ENCODE peak calls at places on chromosomes 12 and 14, in six cellular contexts. One of them, this sample, is unnamed.

GRCh38 chr12:666766-667308 is 3.6 kb upstream of the NINJ2 start:
- DNase-seq in iris pigment epithelial cell: peak; percentile 24
- DNase-seq in GM23338: no peak
- DNase-seq in head of caudate nucleus: no peak
- DNase-seq in testis: no peak
- DNase-seq in hypothalamus: no peak
- DNase-seq in this sample: no peak

GRCh38 chr12:131065801-131066200 is 112.1 kb downstream of the ADGRD1 start:
- DNase-seq in iris pigment epithelial cell: no peak
- DNase-seq in GM23338: no peak
- DNase-seq in head of caudate nucleus: no peak
- DNase-seq in testis: no peak
- DNase-seq in hypothalamus: no peak
- DNase-seq in this sample: no peak

GRCh38 chr14:21317433-21317832 is 37.5 kb downstream of the RPGRIP1 start:
- DNase-seq in iris pigment epithelial cell: no peak
- DNase-seq in GM23338: no peak
- DNase-seq in head of caudate nucleus: no peak
- DNase-seq in testis: no peak
- DNase-seq in hypothalamus: no peak
- DNase-seq in this sample: no peak

GRCh38 chr12:69154585-69155363 is 84.6 kb upstream of the CPSF6 start:
- DNase-seq in iris pigment epithelial cell: peak; percentile 50
- DNase-seq in GM23338: peak; percentile 91
- DNase-seq in head of caudate nucleus: peak; percentile 35
- DNase-seq in testis: peak; percentile 85
- DNase-seq in hypothalamus: peak; percentile 8
- DNase-seq in this sample: peak; percentile 68

GRCh38 chr12:77724367-77724957 is 106.2 kb upstream of the NAV3 start:
- DNase-seq in iris pigment epithelial cell: peak; percentile 68
- DNase-seq in GM23338: peak; percentile 66
- DNase-seq in head of caudate nucleus: no peak
- DNase-seq in testis: no peak
- DNase-seq in hypothalamus: no peak
- DNase-seq in this sample: no peak

GRCh38 chr12:3884671-3885070 is 11.5 kb upstream of the PARP11 start:
- DNase-seq in iris pigment epithelial cell: no peak
- DNase-seq in GM23338: no peak
- DNase-seq in head of caudate nucleus: no peak
- DNase-seq in testis: no peak
- DNase-seq in hypothalamus: no peak
- DNase-seq in this sample: no peak

GRCh38 chr12:89708793-89709156 is at the start of gene ATP2B1:
- DNase-seq in iris pigment epithelial cell: peak; percentile 89
- DNase-seq in GM23338: peak; percentile 81
- DNase-seq in head of caudate nucleus: peak; percentile 78
- DNase-seq in testis: peak; percentile 86
- DNase-seq in hypothalamus: peak; percentile 84
- DNase-seq in this sample: peak; percentile 87

GRCh38 chr12:63445266-63445665 is 223.0 kb downstream of the DPY19L2 start:
- DNase-seq in iris pigment epithelial cell: no peak
- DNase-seq in GM23338: no peak
- DNase-seq in head of caudate nucleus: no peak
- DNase-seq in testis: no peak
- DNase-seq in hypothalamus: no peak
- DNase-seq in this sample: no peak

GRCh38 chr12:121611306-121611705 is 15.0 kb upstream of the ORAI1 start:
- DNase-seq in iris pigment epithelial cell: no peak
- DNase-seq in GM23338: peak; percentile 60
- DNase-seq in head of caudate nucleus: no peak
- DNase-seq in testis: no peak
- DNase-seq in hypothalamus: no peak
- DNase-seq in this sample: no peak

GRCh38 chr12:18578191-18578590 is 159.6 kb downstream of the PLCZ1 start:
- DNase-seq in iris pigment epithelial cell: peak; percentile 28
- DNase-seq in GM23338: no peak
- DNase-seq in head of caudate nucleus: no peak
- DNase-seq in testis: no peak
- DNase-seq in hypothalamus: no peak
- DNase-seq in this sample: no peak

GRCh38 chr12:95085612-95086011 is 12.2 kb upstream of the NR2C1 start:
- DNase-seq in iris pigment epithelial cell: no peak
- DNase-seq in GM23338: no peak
- DNase-seq in head of caudate nucleus: no peak
- DNase-seq in testis: no peak
- DNase-seq in hypothalamus: no peak
- DNase-seq in this sample: no peak

GRCh38 chr14:95993768-95994592 is 45.2 kb upstream of the C14orf132 start:
- DNase-seq in iris pigment epithelial cell: peak; percentile 43
- DNase-seq in GM23338: peak; percentile 92
- DNase-seq in head of caudate nucleus: peak; percentile 20
- DNase-seq in testis: peak; percentile 40
- DNase-seq in hypothalamus: no peak
- DNase-seq in this sample: peak; percentile 70

GRCh38 chr12:12537421-12537820 is 25.2 kb downstream of the DUSP16 start:
- DNase-seq in iris pigment epithelial cell: peak; percentile 54
- DNase-seq in GM23338: no peak
- DNase-seq in head of caudate nucleus: no peak
- DNase-seq in testis: no peak
- DNase-seq in hypothalamus: no peak
- DNase-seq in this sample: no peak

GRCh38 chr12:61894168-61894567 is 366.0 kb upstream of the USP15 start:
- DNase-seq in iris pigment epithelial cell: no peak
- DNase-seq in GM23338: no peak
- DNase-seq in head of caudate nucleus: no peak
- DNase-seq in testis: no peak
- DNase-seq in hypothalamus: no peak
- DNase-seq in this sample: no peak

GRCh38 chr14:75981426-75981825 is 369 bp downstream of the TGFB3 start:
- DNase-seq in iris pigment epithelial cell: peak; percentile 41
- DNase-seq in GM23338: peak; percentile 61
- DNase-seq in head of caudate nucleus: peak; percentile 15
- DNase-seq in testis: peak; percentile 28
- DNase-seq in hypothalamus: no peak
- DNase-seq in this sample: no peak

GRCh38 chr12:108568653-108569154 is 6.3 kb downstream of the ISCU start:
- DNase-seq in iris pigment epithelial cell: no peak
- DNase-seq in GM23338: no peak
- DNase-seq in head of caudate nucleus: no peak
- DNase-seq in testis: no peak
- DNase-seq in hypothalamus: no peak
- DNase-seq in this sample: no peak

GRCh38 chr14:33567736-33568124 is 383.1 kb downstream of the EGLN3 start:
- DNase-seq in iris pigment epithelial cell: peak; percentile 86
- DNase-seq in GM23338: no peak
- DNase-seq in head of caudate nucleus: no peak
- DNase-seq in testis: no peak
- DNase-seq in hypothalamus: no peak
- DNase-seq in this sample: peak; percentile 14

GRCh38 chr12:111529424-111530368 is 69.4 kb downstream of the ATXN2 start:
- DNase-seq in iris pigment epithelial cell: peak; percentile 66
- DNase-seq in GM23338: peak; percentile 84
- DNase-seq in head of caudate nucleus: peak; percentile 7
- DNase-seq in testis: no peak
- DNase-seq in hypothalamus: no peak
- DNase-seq in this sample: peak; percentile 40

GRCh38 chr12:100170313-100170858 is 27.7 kb upstream of the BLTP3B start:
- DNase-seq in iris pigment epithelial cell: no peak
- DNase-seq in GM23338: peak; percentile 39
- DNase-seq in head of caudate nucleus: no peak
- DNase-seq in testis: no peak
- DNase-seq in hypothalamus: no peak
- DNase-seq in this sample: no peak

GRCh38 chr14:99624024-99624423 is 20.0 kb upstream of the CCDC85C start:
- DNase-seq in iris pigment epithelial cell: no peak
- DNase-seq in GM23338: no peak
- DNase-seq in head of caudate nucleus: no peak
- DNase-seq in testis: no peak
- DNase-seq in hypothalamus: no peak
- DNase-seq in this sample: no peak

GRCh38 chr14:50920482-50921225 is 23.6 kb downstream of the PYGL start:
- DNase-seq in iris pigment epithelial cell: peak; percentile 63
- DNase-seq in GM23338: peak; percentile 50
- DNase-seq in head of caudate nucleus: no peak
- DNase-seq in testis: no peak
- DNase-seq in hypothalamus: no peak
- DNase-seq in this sample: no peak

GRCh38 chr12:108825205-108825950 is 32.0 kb downstream of the SSH1 start:
- DNase-seq in iris pigment epithelial cell: peak; percentile 78
- DNase-seq in GM23338: no peak
- DNase-seq in head of caudate nucleus: no peak
- DNase-seq in testis: no peak
- DNase-seq in hypothalamus: no peak
- DNase-seq in this sample: no peak

GRCh38 chr12:97283297-97283696 is 179.3 kb upstream of the RMST start:
- DNase-seq in iris pigment epithelial cell: no peak
- DNase-seq in GM23338: peak; percentile 77
- DNase-seq in head of caudate nucleus: no peak
- DNase-seq in testis: no peak
- DNase-seq in hypothalamus: no peak
- DNase-seq in this sample: no peak

GRCh38 chr14:61511558-61511924 is 183.8 kb upstream of the HIF1A start:
- DNase-seq in iris pigment epithelial cell: no peak
- DNase-seq in GM23338: no peak
- DNase-seq in head of caudate nucleus: peak; percentile 73
- DNase-seq in testis: peak; percentile 68
- DNase-seq in hypothalamus: no peak
- DNase-seq in this sample: no peak

GRCh38 chr12:29103539-29103974 is 45.5 kb upstream of the FAR2 start:
- DNase-seq in iris pigment epithelial cell: no peak
- DNase-seq in GM23338: no peak
- DNase-seq in head of caudate nucleus: no peak
- DNase-seq in testis: no peak
- DNase-seq in hypothalamus: no peak
- DNase-seq in this sample: no peak

GRCh38 chr14:104031384-104031783 is 54.1 kb upstream of the ASPG start:
- DNase-seq in iris pigment epithelial cell: no peak
- DNase-seq in GM23338: no peak
- DNase-seq in head of caudate nucleus: no peak
- DNase-seq in testis: no peak
- DNase-seq in hypothalamus: no peak
- DNase-seq in this sample: no peak

GRCh38 chr12:54300732-54301427 is at the start of gene NFE2:
- DNase-seq in iris pigment epithelial cell: peak; percentile 77
- DNase-seq in GM23338: peak; percentile 92
- DNase-seq in head of caudate nucleus: no peak
- DNase-seq in testis: peak; percentile 45
- DNase-seq in hypothalamus: no peak
- DNase-seq in this sample: peak; percentile 62

GRCh38 chr14:44657688-44658388 is 150.8 kb upstream of the FSCB start:
- DNase-seq in iris pigment epithelial cell: peak; percentile 10
- DNase-seq in GM23338: peak; percentile 63
- DNase-seq in head of caudate nucleus: no peak
- DNase-seq in testis: peak; percentile 17
- DNase-seq in hypothalamus: no peak
- DNase-seq in this sample: peak; percentile 48

GRCh38 chr12:82605115-82605514 is 81.6 kb upstream of the TMTC2 start:
- DNase-seq in iris pigment epithelial cell: no peak
- DNase-seq in GM23338: no peak
- DNase-seq in head of caudate nucleus: no peak
- DNase-seq in testis: no peak
- DNase-seq in hypothalamus: no peak
- DNase-seq in this sample: no peak

GRCh38 chr12:116598341-116599284 is 39.4 kb downstream of the MAP1LC3B2 start:
- DNase-seq in iris pigment epithelial cell: no peak
- DNase-seq in GM23338: no peak
- DNase-seq in head of caudate nucleus: no peak
- DNase-seq in testis: no peak
- DNase-seq in hypothalamus: no peak
- DNase-seq in this sample: no peak

GRCh38 chr12:13093191-13093849 is 10.1 kb downstream of the GSG1 start:
- DNase-seq in iris pigment epithelial cell: peak; percentile 41
- DNase-seq in GM23338: no peak
- DNase-seq in head of caudate nucleus: no peak
- DNase-seq in testis: no peak
- DNase-seq in hypothalamus: no peak
- DNase-seq in this sample: no peak

GRCh38 chr14:34711169-34711568 is 3.2 kb downstream of the CFL2 start:
- DNase-seq in iris pigment epithelial cell: peak; percentile 95
- DNase-seq in GM23338: no peak
- DNase-seq in head of caudate nucleus: no peak
- DNase-seq in testis: peak; percentile 33
- DNase-seq in hypothalamus: no peak
- DNase-seq in this sample: no peak

GRCh38 chr12:89183985-89184435 is 168.3 kb downstream of the DUSP6 start:
- DNase-seq in iris pigment epithelial cell: peak; percentile 90
- DNase-seq in GM23338: no peak
- DNase-seq in head of caudate nucleus: no peak
- DNase-seq in testis: no peak
- DNase-seq in hypothalamus: no peak
- DNase-seq in this sample: no peak

GRCh38 chr14:66509874-66510273 is 1.9 kb downstream of the GPHN start:
- DNase-seq in iris pigment epithelial cell: peak; percentile 13
- DNase-seq in GM23338: peak; percentile 26
- DNase-seq in head of caudate nucleus: no peak
- DNase-seq in testis: no peak
- DNase-seq in hypothalamus: no peak
- DNase-seq in this sample: no peak